ENCODE peak calls at places on chromosomes 6 and 20, in seven cellular contexts. M, H, O, K, B, N and T are unnamed samples.

GRCh38 chr20:32336918-32337347 is 21.2 kb upstream of the ASXL1 start:
- DNase-seq in M (peak), H (no peak), O (peak), K (no peak), B (no peak), N (no peak), T (no peak)

GRCh38 chr6:39686980-39687379 is 38.2 kb downstream of the KIF6 start:
- DNase-seq in M (no peak), H (no peak), O (no peak), K (no peak), B (no peak), N (no peak), T (no peak)

GRCh38 chr6:6583836-6584235 is 4.7 kb upstream of the LY86 start:
- DNase-seq in M (no peak), H (no peak), O (no peak), K (no peak), B (no peak), N (no peak), T (no peak)

GRCh38 chr6:143806282-143807102 is 36.6 kb upstream of the LTV1 start:
- DNase-seq in M (peak), H (peak), O (peak), K (no peak), B (no peak), N (peak), T (peak)

GRCh38 chr6:22113046-22113766 is 183.6 kb downstream of the PRL start:
- DNase-seq in M (peak), H (peak), O (peak), K (no peak), B (peak), N (no peak), T (peak)

GRCh38 chr6:67458265-67458664 is 1176.8 kb upstream of the ADGRB3 start:
- DNase-seq in M (no peak), H (no peak), O (no peak), K (no peak), B (no peak), N (no peak), T (no peak)

GRCh38 chr20:24837721-24838456 is 111.2 kb upstream of the CST7 start:
- DNase-seq in M (no peak), H (no peak), O (peak), K (no peak), B (no peak), N (no peak), T (no peak)

GRCh38 chr6:163585932-163586437 is 171.5 kb downstream of the QKI start:
- DNase-seq in M (peak), H (peak), O (peak), K (no peak), B (no peak), N (no peak), T (peak)

GRCh38 chr6:154996841-154997311 is 1.8 kb downstream of the TIAM2 start:
- DNase-seq in M (no peak), H (no peak), O (no peak), K (no peak), B (no peak), N (no peak), T (no peak)

GRCh38 chr20:10167025-10167424 is 51.6 kb upstream of the SNAP25 start:
- DNase-seq in M (no peak), H (no peak), O (no peak), K (no peak), B (no peak), N (no peak), T (no peak)